ENCODE peak calls at places on chromosomes 7 and 10, in seven cellular contexts. One of them, this sample, is unnamed. For H3K4me1, the result is how much of the 10 kb centered on the place peaks cover.

GRCh38 chr7:45035909-45036308 is 35.9 kb downstream of the CCM2 start:
- DNase-seq in sigmoid colon: no peak
- DNase-seq in H1: no peak
- DNase-seq in transverse colon: no peak
- DNase-seq in HepG2: no peak
- DNase-seq in K562: no peak
- DNase-seq in ovary: no peak
- DNase-seq in this sample: no peak

GRCh38 chr7:485188-486081 is 34.2 kb downstream of the PDGFA start:
- DNase-seq in sigmoid colon: peak
- DNase-seq in H1: no peak
- DNase-seq in transverse colon: peak
- DNase-seq in HepG2: no peak
- DNase-seq in K562: peak
- DNase-seq in ovary: no peak
- DNase-seq in this sample: peak

GRCh38 chr10:127293640-127294039 is 97.2 kb upstream of the INSYN2A start:
- DNase-seq in sigmoid colon: no peak
- DNase-seq in H1: no peak
- DNase-seq in transverse colon: no peak
- DNase-seq in HepG2: no peak
- DNase-seq in K562: no peak
- DNase-seq in ovary: no peak
- DNase-seq in this sample: peak

GRCh38 chr10:128859738-128860386 is 607.2 kb upstream of the MGMT start:
- DNase-seq in sigmoid colon: no peak
- DNase-seq in H1: peak
- DNase-seq in transverse colon: peak
- DNase-seq in HepG2: peak
- DNase-seq in K562: peak
- DNase-seq in ovary: no peak
- DNase-seq in this sample: peak

GRCh38 chr10:133364645-133365431 is 7.0 kb upstream of the FUOM start:
- DNase-seq in sigmoid colon: no peak
- DNase-seq in H1: no peak
- DNase-seq in transverse colon: peak
- DNase-seq in HepG2: no peak
- DNase-seq in K562: no peak
- DNase-seq in ovary: no peak
- DNase-seq in this sample: peak

GRCh38 chr10:100303724-100304319 is 17.3 kb upstream of the BLOC1S2 start:
- DNase-seq in sigmoid colon: no peak
- DNase-seq in H1: no peak
- DNase-seq in transverse colon: no peak
- DNase-seq in HepG2: peak
- DNase-seq in K562: peak
- DNase-seq in ovary: no peak
- DNase-seq in this sample: no peak

GRCh38 chr10:12241810-12242529 is 46.0 kb downstream of the CDC123 start:
- DNase-seq in sigmoid colon: no peak
- DNase-seq in H1: no peak
- DNase-seq in transverse colon: no peak
- DNase-seq in HepG2: no peak
- DNase-seq in K562: no peak
- DNase-seq in ovary: peak
- DNase-seq in this sample: no peak

GRCh38 chr10:58152698-58153263 is 114.9 kb downstream of the IPMK start:
- DNase-seq in sigmoid colon: no peak
- DNase-seq in H1: peak
- DNase-seq in transverse colon: peak
- DNase-seq in HepG2: peak
- DNase-seq in K562: peak
- DNase-seq in ovary: peak
- DNase-seq in this sample: peak

GRCh38 chr7:78433421-78433820 is 634.8 kb downstream of the PHTF2 start:
- DNase-seq in sigmoid colon: no peak
- DNase-seq in H1: no peak
- DNase-seq in transverse colon: no peak
- DNase-seq in HepG2: no peak
- DNase-seq in K562: no peak
- DNase-seq in ovary: no peak
- DNase-seq in this sample: no peak

GRCh38 chr7:37445064-37445723 is 3.5 kb downstream of the ELMO1 start:
- DNase-seq in sigmoid colon: no peak
- DNase-seq in H1: no peak
- DNase-seq in transverse colon: no peak
- DNase-seq in HepG2: no peak
- DNase-seq in K562: no peak
- DNase-seq in ovary: no peak
- DNase-seq in this sample: no peak

GRCh38 chr7:151338809-151339208 is 2.8 kb upstream of the NUB1 start:
- DNase-seq in sigmoid colon: no peak
- DNase-seq in H1: no peak
- DNase-seq in transverse colon: no peak
- DNase-seq in HepG2: no peak
- DNase-seq in K562: no peak
- DNase-seq in ovary: no peak
- DNase-seq in this sample: no peak

GRCh38 chr7:158613481-158613880 is 25.9 kb upstream of the PTPRN2 start:
- DNase-seq in sigmoid colon: no peak
- DNase-seq in H1: no peak
- DNase-seq in transverse colon: no peak
- DNase-seq in HepG2: no peak
- DNase-seq in K562: no peak
- DNase-seq in ovary: no peak
- DNase-seq in this sample: no peak

GRCh38 chr7:32680259-32681173 is 185.2 kb downstream of the AVL9 start:
- DNase-seq in sigmoid colon: no peak
- DNase-seq in H1: no peak
- DNase-seq in transverse colon: peak
- DNase-seq in HepG2: no peak
- DNase-seq in K562: no peak
- DNase-seq in ovary: no peak
- DNase-seq in this sample: peak

GRCh38 chr10:91097313-91097712 is 123.2 kb upstream of the PCGF5 start:
- DNase-seq in sigmoid colon: no peak
- DNase-seq in H1: no peak
- DNase-seq in transverse colon: no peak
- DNase-seq in HepG2: no peak
- DNase-seq in K562: no peak
- DNase-seq in ovary: no peak
- DNase-seq in this sample: no peak

GRCh38 chr7:29258951-29259350 is 64.4 kb downstream of the CHN2 start:
- DNase-seq in sigmoid colon: no peak
- DNase-seq in H1: no peak
- DNase-seq in transverse colon: no peak
- DNase-seq in HepG2: no peak
- DNase-seq in K562: no peak
- DNase-seq in ovary: no peak
- DNase-seq in this sample: no peak

GRCh38 chr10:80372675-80373074 is 16.1 kb downstream of the DYDC2 start:
- DNase-seq in sigmoid colon: no peak
- DNase-seq in H1: no peak
- DNase-seq in transverse colon: no peak
- DNase-seq in HepG2: no peak
- DNase-seq in K562: no peak
- DNase-seq in ovary: no peak
- DNase-seq in this sample: no peak

DNA sequence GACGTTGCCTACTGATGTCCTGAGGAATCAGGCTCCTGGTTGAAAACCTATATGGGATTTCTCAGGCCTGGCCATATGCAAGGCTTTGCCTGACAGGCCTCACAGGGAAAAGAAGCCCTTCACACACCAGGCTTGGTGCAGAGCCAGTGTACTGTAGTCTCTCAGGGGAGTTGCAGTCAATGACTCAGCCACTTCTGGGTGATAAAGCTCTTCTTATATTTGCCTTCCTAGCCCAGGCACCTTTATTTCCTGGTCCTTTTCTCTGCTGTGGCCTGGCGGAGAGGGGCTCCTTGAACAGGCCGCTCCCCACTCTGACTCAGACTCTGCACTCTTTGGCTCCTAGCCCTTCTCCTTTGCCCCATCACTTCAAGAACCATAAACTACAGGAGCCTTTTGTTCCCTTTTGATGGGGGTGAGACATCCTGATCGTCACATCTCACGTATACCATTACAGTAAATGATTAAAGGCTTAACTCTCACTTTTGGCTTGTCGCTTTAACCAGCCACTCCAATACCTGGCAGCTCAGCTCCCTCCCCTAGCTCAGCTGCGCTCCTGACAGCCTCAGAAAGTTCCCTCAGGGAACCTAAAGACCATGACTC is 33.5 kb downstream of the DPY19L1 start:
- DNase-seq in sigmoid colon: peak
- DNase-seq in H1: no peak
- DNase-seq in transverse colon: peak
- DNase-seq in HepG2: peak
- DNase-seq in K562: peak
- DNase-seq in ovary: no peak
- DNase-seq in this sample: peak
- TF ChIP-seq EP300 in sigmoid colon: no peak
- TF ChIP-seq EP300 in H1: no peak
- TF ChIP-seq EP300 in transverse colon: no peak
- TF ChIP-seq EP300 in HepG2: no peak
- TF ChIP-seq EP300 in K562: no peak
- TF ChIP-seq EP300 in ovary: no peak
- TF ChIP-seq EP300 in this sample: no peak

GRCh38 chr7:73741600-73741999 is 3.0 kb upstream of the ABHD11 start:
- DNase-seq in sigmoid colon: no peak
- DNase-seq in H1: peak
- DNase-seq in transverse colon: no peak
- DNase-seq in HepG2: no peak
- DNase-seq in K562: no peak
- DNase-seq in ovary: no peak
- DNase-seq in this sample: no peak
- H3K4me1 ChIP-seq in sigmoid colon: under half
- H3K4me1 ChIP-seq in H1: under half
- H3K4me1 ChIP-seq in transverse colon: half or more
- H3K4me1 ChIP-seq in HepG2: under half
- H3K4me1 ChIP-seq in K562: under half
- H3K4me1 ChIP-seq in ovary: under half
- H3K4me1 ChIP-seq in this sample: half or more

GRCh38 chr7:23183279-23184012 is 1.6 kb downstream of the NUP42 start:
- DNase-seq in sigmoid colon: no peak
- DNase-seq in H1: no peak
- DNase-seq in transverse colon: no peak
- DNase-seq in HepG2: no peak
- DNase-seq in K562: no peak
- DNase-seq in ovary: no peak
- DNase-seq in this sample: no peak
- TF ChIP-seq EP300 in sigmoid colon: no peak
- TF ChIP-seq EP300 in H1: no peak
- TF ChIP-seq EP300 in transverse colon: no peak
- TF ChIP-seq EP300 in HepG2: no peak
- TF ChIP-seq EP300 in K562: no peak
- TF ChIP-seq EP300 in ovary: no peak
- TF ChIP-seq EP300 in this sample: no peak

GRCh38 chr7:130917669-130918128 is 183.7 kb upstream of the KLF14 start:
- DNase-seq in sigmoid colon: no peak
- DNase-seq in H1: no peak
- DNase-seq in transverse colon: no peak
- DNase-seq in HepG2: no peak
- DNase-seq in K562: no peak
- DNase-seq in ovary: no peak
- DNase-seq in this sample: no peak

GRCh38 chr7:130921391-130922180 is 187.6 kb upstream of the KLF14 start:
- DNase-seq in sigmoid colon: peak
- DNase-seq in H1: peak
- DNase-seq in transverse colon: peak
- DNase-seq in HepG2: no peak
- DNase-seq in K562: no peak
- DNase-seq in ovary: peak
- DNase-seq in this sample: peak

GRCh38 chr7:130919316-130920103 is 185.5 kb upstream of the KLF14 start:
- DNase-seq in sigmoid colon: no peak
- DNase-seq in H1: no peak
- DNase-seq in transverse colon: no peak
- DNase-seq in HepG2: peak
- DNase-seq in K562: no peak
- DNase-seq in ovary: no peak
- DNase-seq in this sample: no peak

GRCh38 chr7:130920122-130920521 is 186.1 kb upstream of the KLF14 start:
- DNase-seq in sigmoid colon: no peak
- DNase-seq in H1: peak
- DNase-seq in transverse colon: no peak
- DNase-seq in HepG2: no peak
- DNase-seq in K562: no peak
- DNase-seq in ovary: no peak
- DNase-seq in this sample: no peak

GRCh38 chr7:130918129-130919052 is 184.4 kb upstream of the KLF14 start:
- DNase-seq in sigmoid colon: no peak
- DNase-seq in H1: no peak
- DNase-seq in transverse colon: no peak
- DNase-seq in HepG2: no peak
- DNase-seq in K562: no peak
- DNase-seq in ovary: no peak
- DNase-seq in this sample: no peak
- H3K4me1 ChIP-seq in sigmoid colon: half or more
- H3K4me1 ChIP-seq in H1: under half
- H3K4me1 ChIP-seq in transverse colon: half or more
- H3K4me1 ChIP-seq in HepG2: half or more
- H3K4me1 ChIP-seq in K562: under half
- H3K4me1 ChIP-seq in ovary: under half
- H3K4me1 ChIP-seq in this sample: half or more